ENCODE peak calls at places on chromosome 9, in four cellular contexts. One of them, this sample, is unnamed.

GRCh38 chr9:3809724-3810123 is 283.9 kb upstream of the RFX3 start:
- DNase-seq in naive B cell: no peak
- DNase-seq in CD8-positive, alpha-beta T cell: no peak
- DNase-seq in brain microvascular endothelial cell: no peak
- DNase-seq in this sample: peak; percentile 69

GRCh38 chr9:101791938-101792337 is 53.5 kb upstream of the GRIN3A start:
- DNase-seq in naive B cell: no peak
- DNase-seq in CD8-positive, alpha-beta T cell: no peak
- DNase-seq in brain microvascular endothelial cell: peak; percentile 47
- DNase-seq in this sample: no peak

GRCh38 chr9:108444400-108445358 is 411.1 kb downstream of the ACTL7B start:
- DNase-seq in naive B cell: no peak
- DNase-seq in CD8-positive, alpha-beta T cell: no peak
- DNase-seq in brain microvascular endothelial cell: peak; percentile 86
- DNase-seq in this sample: peak; percentile 84

GRCh38 chr9:21801683-21802417 is 586 bp upstream of the MTAP start:
- DNase-seq in naive B cell: no peak
- DNase-seq in CD8-positive, alpha-beta T cell: no peak
- DNase-seq in brain microvascular endothelial cell: peak; percentile 86
- DNase-seq in this sample: no peak

GRCh38 chr9:78958887-78959286 is 612.9 kb upstream of the TLE4 start:
- DNase-seq in naive B cell: no peak
- DNase-seq in CD8-positive, alpha-beta T cell: no peak
- DNase-seq in brain microvascular endothelial cell: no peak
- DNase-seq in this sample: no peak

GRCh38 chr9:1879501-1879900 is 135.6 kb upstream of the SMARCA2 start:
- DNase-seq in naive B cell: no peak
- DNase-seq in CD8-positive, alpha-beta T cell: no peak
- DNase-seq in brain microvascular endothelial cell: no peak
- DNase-seq in this sample: no peak

GRCh38 chr9:33708441-33708840 is 86.9 kb upstream of the PRSS3 start:
- DNase-seq in naive B cell: no peak
- DNase-seq in CD8-positive, alpha-beta T cell: no peak
- DNase-seq in brain microvascular endothelial cell: no peak
- DNase-seq in this sample: no peak

GRCh38 chr9:27450752-27451151 is 73.3 kb upstream of the IFNK start:
- DNase-seq in naive B cell: no peak
- DNase-seq in CD8-positive, alpha-beta T cell: no peak
- DNase-seq in brain microvascular endothelial cell: no peak
- DNase-seq in this sample: no peak

GRCh38 chr9:127783111-127783621 is 2.7 kb upstream of the CDK9 start:
- DNase-seq in naive B cell: peak; percentile 71
- DNase-seq in CD8-positive, alpha-beta T cell: peak; percentile 57
- DNase-seq in brain microvascular endothelial cell: no peak
- DNase-seq in this sample: no peak

GRCh38 chr9:122206118-122207046 is 22.4 kb downstream of the LHX6 start:
- DNase-seq in naive B cell: no peak
- DNase-seq in CD8-positive, alpha-beta T cell: no peak
- DNase-seq in brain microvascular endothelial cell: peak; percentile 80
- DNase-seq in this sample: peak; percentile 61

GRCh38 chr9:2872941-2873323 is 29.0 kb upstream of the PUM3 start:
- DNase-seq in naive B cell: no peak
- DNase-seq in CD8-positive, alpha-beta T cell: no peak
- DNase-seq in brain microvascular endothelial cell: no peak
- DNase-seq in this sample: no peak

GRCh38 chr9:36147441-36148175 is 11.1 kb downstream of the GLIPR2 start:
- DNase-seq in naive B cell: no peak
- DNase-seq in CD8-positive, alpha-beta T cell: no peak
- DNase-seq in brain microvascular endothelial cell: no peak
- DNase-seq in this sample: no peak

GRCh38 chr9:19028835-19029451 is 4.1 kb downstream of the SAXO1 start:
- DNase-seq in naive B cell: no peak
- DNase-seq in CD8-positive, alpha-beta T cell: no peak
- DNase-seq in brain microvascular endothelial cell: peak; percentile 67
- DNase-seq in this sample: peak; percentile 43

GRCh38 chr9:69919461-69920061 is 98.9 kb downstream of the CFAP95 start:
- DNase-seq in naive B cell: peak; percentile 18
- DNase-seq in CD8-positive, alpha-beta T cell: no peak
- DNase-seq in brain microvascular endothelial cell: peak; percentile 38
- DNase-seq in this sample: peak; percentile 51

GRCh38 chr9:138103824-138104206 is 226.2 kb downstream of the CACNA1B start:
- DNase-seq in naive B cell: no peak
- DNase-seq in CD8-positive, alpha-beta T cell: no peak
- DNase-seq in brain microvascular endothelial cell: no peak
- DNase-seq in this sample: no peak

GRCh38 chr9:27514551-27514950 is 9.5 kb upstream of the IFNK start:
- DNase-seq in naive B cell: no peak
- DNase-seq in CD8-positive, alpha-beta T cell: no peak
- DNase-seq in brain microvascular endothelial cell: no peak
- DNase-seq in this sample: no peak

GRCh38 chr9:17613723-17614122 is 34.9 kb downstream of the SH3GL2 start:
- DNase-seq in naive B cell: no peak
- DNase-seq in CD8-positive, alpha-beta T cell: no peak
- DNase-seq in brain microvascular endothelial cell: no peak
- DNase-seq in this sample: peak; percentile 79

GRCh38 chr9:115590016-115590415 is 472.1 kb upstream of the TNC start:
- DNase-seq in naive B cell: no peak
- DNase-seq in CD8-positive, alpha-beta T cell: no peak
- DNase-seq in brain microvascular endothelial cell: peak; percentile 96
- DNase-seq in this sample: peak; percentile 83

GRCh38 chr9:37329576-37329975 is 92.9 kb upstream of the GRHPR start:
- DNase-seq in naive B cell: peak; percentile 43
- DNase-seq in CD8-positive, alpha-beta T cell: no peak
- DNase-seq in brain microvascular endothelial cell: peak; percentile 15
- DNase-seq in this sample: peak; percentile 5

GRCh38 chr9:113634597-113635515 is 171.3 kb downstream of the RGS3 start:
- DNase-seq in naive B cell: no peak
- DNase-seq in CD8-positive, alpha-beta T cell: no peak
- DNase-seq in brain microvascular endothelial cell: no peak
- DNase-seq in this sample: peak; percentile 71

GRCh38 chr9:69012690-69013403 is 1.1 kb downstream of the PRKACG start:
- DNase-seq in naive B cell: no peak
- DNase-seq in CD8-positive, alpha-beta T cell: no peak
- DNase-seq in brain microvascular endothelial cell: no peak
- DNase-seq in this sample: no peak

GRCh38 chr9:81687521-81688261 is 1.7 kb downstream of the TLE1 start:
- DNase-seq in naive B cell: peak; percentile 31
- DNase-seq in CD8-positive, alpha-beta T cell: no peak
- DNase-seq in brain microvascular endothelial cell: no peak
- DNase-seq in this sample: peak; percentile 51

GRCh38 chr9:112299514-112299913 is 33.9 kb downstream of the PTBP3 start:
- DNase-seq in naive B cell: no peak
- DNase-seq in CD8-positive, alpha-beta T cell: no peak
- DNase-seq in brain microvascular endothelial cell: peak; percentile 43
- DNase-seq in this sample: peak; percentile 15

GRCh38 chr9:2359821-2360220 is 261.8 kb upstream of the VLDLR start:
- DNase-seq in naive B cell: no peak
- DNase-seq in CD8-positive, alpha-beta T cell: no peak
- DNase-seq in brain microvascular endothelial cell: no peak
- DNase-seq in this sample: no peak

GRCh38 chr9:87492642-87493041 is 5.0 kb upstream of the DAPK1 start:
- DNase-seq in naive B cell: no peak
- DNase-seq in CD8-positive, alpha-beta T cell: no peak
- DNase-seq in brain microvascular endothelial cell: no peak
- DNase-seq in this sample: no peak

This sample was measured in Daoy.